ENCODE peak calls at places on chromosomes 2 and 18, in nine cellular contexts. L is K562, Q is GM12891, S is endothelial cell of umbilical vein, P is HL-60, X is transverse colon, E is breast epithelium, O is prostate gland, M is H1. V is an unnamed sample.

GRCh38 chr2:199395311-199395710 is 62.4 kb downstream of the SATB2 start:
- DNase-seq in X (no peak), E (no peak), Q (no peak), L (no peak), P (no peak), M (no peak), O (no peak), S (no peak), V (no peak)

GRCh38 chr2:226873826-226874225 is 38.0 kb downstream of the RHBDD1 start:
- DNase-seq in Q (no peak), M (no peak), P (no peak), L (no peak), S (no peak), O (no peak), E (no peak), X (no peak), V (no peak)

GRCh38 chr2:213847316-213847715 is 563.1 kb downstream of the SPAG16 start:
- DNase-seq in M (no peak), O (no peak), S (no peak), E (no peak), P (no peak), L (no peak), Q (no peak), X (no peak), V (no peak)

GRCh38 chr2:39181297-39181696 is 60.4 kb upstream of the SOS1 start:
- DNase-seq in P (no peak), X (no peak), L (no peak), O (no peak), E (no peak), Q (no peak), M (no peak), S (no peak), V (no peak)

GRCh38 chr2:232886176-232886575 is 16.1 kb downstream of the SNORC start:
- DNase-seq in O (no peak), X (no peak), S (no peak), L (no peak), Q (no peak), E (no peak), P (no peak), M (no peak), V (no peak)

GRCh38 chr2:172248381-172249173 is 145.9 kb upstream of the DLX2 start:
- DNase-seq in S (peak), O (no peak), L (no peak), Q (no peak), X (no peak), P (no peak), E (no peak), M (no peak), V (no peak)

GRCh38 chr2:121324601-121325000 is 39.6 kb upstream of the TFCP2L1 start:
- DNase-seq in L (no peak), P (no peak), Q (no peak), M (no peak), S (no peak), E (no peak), O (no peak), X (no peak), V (no peak)

GRCh38 chr2:67463810-67464209 is 66.7 kb downstream of the ETAA1 start:
- DNase-seq in P (no peak), E (no peak), Q (no peak), X (no peak), M (no peak), O (no peak), S (peak), L (peak), V (no peak)

GRCh38 chr18:46856975-46857374 is 60.3 kb downstream of the PIAS2 start:
- DNase-seq in Q (no peak), E (no peak), M (no peak), X (no peak), S (no peak), O (no peak), P (no peak), L (no peak), V (no peak)

GRCh38 chr2:215880970-215881369 is 132.4 kb downstream of the MREG start:
- DNase-seq in L (peak), S (no peak), X (no peak), E (no peak), O (no peak), M (no peak), P (no peak), Q (no peak), V (no peak)

GRCh38 chr18:23949863-23950262 is 64.7 kb upstream of the TTC39C start:
- DNase-seq in S (no peak), E (no peak), Q (no peak), M (peak), L (no peak), O (no peak), P (no peak), X (no peak), V (no peak)

GRCh38 chr18:46152808-46153617 is 48.8 kb downstream of the HAUS1 start:
- DNase-seq in O (no peak), X (no peak), P (no peak), L (peak), S (no peak), M (no peak), Q (no peak), E (no peak), V (no peak)

GRCh38 chr2:165675551-165675968 is 118.5 kb downstream of the GALNT3 start:
- DNase-seq in M (no peak), Q (no peak), X (no peak), L (no peak), O (no peak), E (no peak), P (no peak), S (no peak), V (no peak)

GRCh38 chr2:113080134-113080533 is 12.4 kb downstream of the IL1F10 start:
- DNase-seq in Q (peak), M (peak), X (peak), L (peak), P (no peak), O (peak), S (peak), E (no peak), V (no peak)

DNA sequence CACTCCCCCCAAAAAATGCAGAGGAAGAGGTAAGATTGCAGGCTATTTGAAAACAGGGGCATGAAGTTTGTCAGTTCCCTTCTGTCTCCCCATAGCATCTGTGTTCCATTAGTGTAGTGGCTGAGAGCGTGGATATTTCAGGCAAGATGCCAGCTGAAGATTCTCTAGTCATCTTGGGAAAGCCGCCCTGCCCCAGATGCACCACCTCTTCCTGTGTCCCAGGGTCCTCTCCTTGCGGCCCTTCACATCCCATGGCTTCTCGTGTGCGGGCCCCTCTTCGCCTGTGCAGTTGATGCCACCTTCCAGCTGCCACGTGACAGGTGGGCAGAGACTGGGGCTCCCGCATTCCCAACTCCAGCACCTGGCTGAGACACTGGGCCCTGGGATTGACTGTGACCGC is 16.1 kb downstream of the TMEM127 start:
- DNase-seq in L (no peak), O (no peak), Q (no peak), S (no peak), P (no peak), E (no peak), M (no peak), X (no peak), V (peak)
- TF ChIP-seq POLR2AphosphoS5 in L (peak), O (no peak), Q (no peak), S (no peak), P (no peak), E (no peak), M (no peak), X (no peak), V (no peak)

GRCh38 chr18:44586782-44587524 is 93.7 kb upstream of the SETBP1 start:
- DNase-seq in P (no peak), E (no peak), M (no peak), O (peak), L (no peak), Q (no peak), X (no peak), S (no peak), V (no peak)
- TF ChIP-seq POLR2AphosphoS5 in P (no peak), E (no peak), M (no peak), O (no peak), L (no peak), Q (no peak), X (peak), S (no peak), V (no peak)

GRCh38 chr2:8861797-8862196 is 24.4 kb upstream of the KIDINS220 start:
- DNase-seq in Q (no peak), M (no peak), L (no peak), O (no peak), E (no peak), X (no peak), P (no peak), S (no peak), V (no peak)
- TF ChIP-seq POLR2AphosphoS5 in Q (no peak), M (no peak), L (no peak), O (no peak), E (no peak), X (no peak), P (no peak), S (no peak), V (no peak)

GRCh38 chr18:10225300-10225699 is 229.1 kb upstream of the APCDD1 start:
- DNase-seq in E (no peak), L (no peak), S (no peak), O (no peak), X (no peak), M (no peak), P (no peak), Q (no peak), V (no peak)
- TF ChIP-seq POLR2AphosphoS5 in E (no peak), L (no peak), S (no peak), O (no peak), X (no peak), M (no peak), P (no peak), Q (no peak), V (no peak)

GRCh38 chr2:8679827-8680731 is 1.8 kb upstream of the ID2 start:
- DNase-seq in M (no peak), P (no peak), S (peak), E (peak), O (peak), L (peak), X (peak), Q (no peak), V (no peak)

GRCh38 chr2:8679567-8679826 is 2.4 kb upstream of the ID2 start:
- DNase-seq in S (no peak), O (no peak), P (no peak), Q (no peak), X (no peak), L (no peak), M (no peak), E (no peak), V (no peak)

GRCh38 chr2:8677646-8678592 is 3.9 kb upstream of the ID2 start:
- DNase-seq in X (peak), E (peak), L (peak), Q (no peak), S (peak), P (no peak), M (no peak), O (peak), V (no peak)

GRCh38 chr2:8676915-8677645 is 4.8 kb upstream of the ID2 start:
- DNase-seq in S (no peak), L (no peak), Q (no peak), E (peak), O (peak), X (peak), P (no peak), M (no peak), V (no peak)

GRCh38 chr2:8678731-8679566 is 2.9 kb upstream of the ID2 start:
- DNase-seq in X (peak), O (peak), Q (peak), M (peak), P (peak), L (peak), S (peak), E (peak), V (no peak)
- TF ChIP-seq POLR2AphosphoS5 in X (peak), O (peak), Q (no peak), M (no peak), P (no peak), L (peak), S (peak), E (peak), V (peak)

GRCh38 chr18:58144671-58145285 is 100.8 kb downstream of the NEDD4L start:
- DNase-seq in S (no peak), E (no peak), Q (no peak), M (no peak), L (no peak), P (no peak), O (peak), X (no peak), V (no peak)

GRCh38 chr18:58144106-58144505 is 100.1 kb downstream of the NEDD4L start:
- DNase-seq in L (no peak), P (no peak), O (no peak), M (no peak), E (no peak), S (no peak), X (no peak), Q (no peak), V (no peak)

GRCh38 chr18:58140366-58141325 is 96.6 kb downstream of the NEDD4L start:
- DNase-seq in O (no peak), Q (no peak), X (no peak), P (no peak), M (no peak), L (no peak), S (no peak), E (no peak), V (no peak)

GRCh38 chr18:58146099-58146498 is 102.1 kb downstream of the NEDD4L start:
- DNase-seq in M (no peak), E (no peak), L (no peak), X (no peak), P (no peak), O (no peak), Q (no peak), S (no peak), V (no peak)

GRCh38 chr18:58143391-58143790 is 99.4 kb downstream of the NEDD4L start:
- DNase-seq in X (no peak), E (no peak), P (no peak), O (no peak), L (no peak), M (no peak), Q (no peak), S (no peak), V (no peak)
- TF ChIP-seq POLR2AphosphoS5 in X (peak), E (no peak), P (no peak), O (peak), L (no peak), M (no peak), Q (no peak), S (no peak), V (no peak)

GRCh38 chr2:207531024-207531411 is 1.3 kb downstream of the CREB1 start:
- DNase-seq in O (no peak), X (no peak), Q (no peak), E (no peak), L (no peak), M (no peak), S (no peak), P (no peak), V (no peak)
- TF ChIP-seq POLR2AphosphoS5 in O (no peak), X (no peak), Q (no peak), E (no peak), L (no peak), M (peak), S (no peak), P (no peak), V (no peak)

DNA sequence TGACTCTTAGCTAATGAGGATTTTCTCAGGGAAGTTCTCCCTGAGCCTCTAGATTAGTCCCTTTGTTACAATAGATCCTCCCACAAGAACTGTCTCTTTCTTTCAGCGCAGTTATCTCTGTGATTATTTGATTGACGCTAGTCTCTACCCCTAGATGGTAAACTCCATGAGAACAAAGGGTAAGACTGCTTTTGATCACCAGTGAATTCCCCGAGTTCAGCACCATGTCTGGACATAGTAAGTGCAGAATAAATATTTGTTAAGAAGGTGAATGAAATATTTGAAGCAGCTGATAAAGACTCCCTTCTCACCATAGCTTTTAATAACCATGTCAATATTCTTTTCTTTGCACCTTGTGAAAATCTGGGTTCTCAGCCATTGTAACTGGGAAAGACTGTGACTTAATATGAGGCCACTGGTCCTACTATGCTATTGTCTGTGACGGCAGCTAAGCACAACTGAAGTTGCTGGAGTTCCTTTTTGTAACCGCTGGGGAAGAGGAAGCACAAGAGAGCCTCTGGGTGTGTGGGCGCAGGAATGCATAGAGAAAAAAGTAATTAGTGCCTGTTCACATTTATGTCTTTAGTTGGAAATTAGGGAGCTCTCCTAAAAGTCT is 214.7 kb downstream of the TGIF1 start:
- DNase-seq in P (peak), X (no peak), S (no peak), M (no peak), O (no peak), L (peak), E (no peak), Q (no peak), V (no peak)
- TF ChIP-seq POLR2AphosphoS5 in P (no peak), X (no peak), S (no peak), M (no peak), O (no peak), L (no peak), E (no peak), Q (no peak), V (no peak)

GRCh38 chr2:16028644-16029043 is 88.3 kb downstream of the MYCN start:
- DNase-seq in L (no peak), M (no peak), X (no peak), O (no peak), P (no peak), S (no peak), Q (no peak), E (no peak), V (no peak)
- TF ChIP-seq POLR2AphosphoS5 in L (no peak), M (no peak), X (no peak), O (no peak), P (no peak), S (no peak), Q (no peak), E (no peak), V (no peak)

V was measured in SK-N-MC.